ENCODE peak calls at places on chromosomes 5 and 9, in four cellular contexts. L is ovary, Q is brain microvascular endothelial cell, S is OCI-LY7. X is an unnamed sample.

GRCh38 chr5:113693205-113693553 is 179.7 kb downstream of the YTHDC2 start:
- DNase-seq in S (no peak), L (no peak), Q (no peak), X (no peak)

GRCh38 chr5:31412324-31412723 is 119.6 kb downstream of the DROSHA start:
- DNase-seq in L (no peak), Q (no peak), S (no peak), X (no peak)

GRCh38 chr9:112546149-112547012 is 59.8 kb downstream of the KIAA1958 start:
- DNase-seq in Q (no peak), L (no peak), S (no peak), X (no peak)

GRCh38 chr5:61397238-61397637 is 65.2 kb downstream of the ZSWIM6 start:
- DNase-seq in L (no peak), S (no peak), Q (peak), X (no peak)

GRCh38 chr5:154756871-154757646 is 1.9 kb downstream of the LARP1 start:
- DNase-seq in Q (no peak), S (peak), L (peak), X (no peak)

GRCh38 chr9:115891929-115892328 is 261.7 kb upstream of the PAPPA start:
- DNase-seq in L (no peak), Q (peak), S (no peak), X (no peak)

GRCh38 chr9:121814594-121814993 is 163.2 kb downstream of the DAB2IP start:
- DNase-seq in Q (no peak), L (no peak), S (no peak), X (no peak)

GRCh38 chr5:64914396-64914795 is 145.7 kb downstream of the CWC27 start:
- DNase-seq in L (no peak), S (no peak), Q (no peak), X (no peak)

GRCh38 chr5:4182144-4182543 is 586.5 kb downstream of the IRX1 start:
- DNase-seq in L (no peak), Q (no peak), S (no peak), X (no peak)

GRCh38 chr5:150640311-150641005 is at the start of gene SYNPO:
- DNase-seq in L (peak), S (no peak), Q (peak), X (no peak)

GRCh38 chr5:94849821-94850736 is 231.6 kb downstream of the SLF1 start:
- DNase-seq in L (no peak), S (peak), Q (peak), X (peak)

GRCh38 chr5:2251751-2252150 is 369.0 kb upstream of the IRX4 start:
- DNase-seq in Q (no peak), S (no peak), L (no peak), X (no peak)

GRCh38 chr5:130720355-130720754 is 444.7 kb downstream of the HINT1 start:
- DNase-seq in L (no peak), Q (peak), S (peak), X (no peak)

GRCh38 chr5:100517301-100517974 is 17.7 kb upstream of the FAM174A start:
- DNase-seq in S (peak), L (no peak), Q (no peak), X (no peak)

GRCh38 chr9:21316860-21317259 is 11.7 kb upstream of the IFNA5 start:
- DNase-seq in S (no peak), Q (no peak), L (no peak), X (no peak)

GRCh38 chr5:178338126-178338749 is 105.6 kb upstream of the PHYKPL start:
- DNase-seq in L (peak), Q (no peak), S (no peak), X (no peak)

GRCh38 chr5:83721878-83722779 is 1.5 kb upstream of the HAPLN1 start:
- DNase-seq in L (peak), S (no peak), Q (peak), X (no peak)

GRCh38 chr5:128613111-128613510 is 75.1 kb upstream of the FBN2 start:
- DNase-seq in Q (no peak), S (no peak), L (no peak), X (no peak)

GRCh38 chr5:115461093-115461492 is 83.5 kb downstream of the FEM1C start:
- DNase-seq in L (no peak), Q (no peak), S (no peak), X (no peak)

GRCh38 chr9:18061856-18062255 is 412.1 kb upstream of the ADAMTSL1 start:
- DNase-seq in L (no peak), Q (no peak), S (no peak), X (no peak)

GRCh38 chr5:132489051-132489770 is 1.4 kb downstream of the IRF1 start:
- DNase-seq in Q (no peak), S (peak), L (peak), X (no peak)

GRCh38 chr9:123669355-123669754 is 260.6 kb downstream of the DENND1A start:
- DNase-seq in L (no peak), Q (no peak), S (no peak), X (no peak)

GRCh38 chr9:3912817-3913216 is 387.0 kb upstream of the RFX3 start:
- DNase-seq in Q (peak), L (no peak), S (no peak), X (no peak)

GRCh38 chr5:39892708-39893107 is 467.9 kb upstream of the DAB2 start:
- DNase-seq in S (no peak), Q (peak), L (no peak), X (no peak)

GRCh38 chr5:26749829-26750228 is 288.6 kb downstream of the CDH9 start:
- DNase-seq in Q (no peak), L (no peak), S (no peak), X (no peak)

GRCh38 chr9:14865206-14865605 is 45.0 kb downstream of the FREM1 start:
- DNase-seq in L (no peak), Q (no peak), S (no peak), X (no peak)

GRCh38 chr5:39253211-39253610 is 33.8 kb upstream of the FYB1 start:
- DNase-seq in Q (no peak), S (no peak), L (no peak), X (no peak)

GRCh38 chr9:100472268-100472667 is 681 bp upstream of the TMEFF1 start:
- DNase-seq in S (peak), L (no peak), Q (no peak), X (no peak)
- H3K4me3 ChIP-seq in S (peak), L (no peak), Q (peak), X (peak)

DNA sequence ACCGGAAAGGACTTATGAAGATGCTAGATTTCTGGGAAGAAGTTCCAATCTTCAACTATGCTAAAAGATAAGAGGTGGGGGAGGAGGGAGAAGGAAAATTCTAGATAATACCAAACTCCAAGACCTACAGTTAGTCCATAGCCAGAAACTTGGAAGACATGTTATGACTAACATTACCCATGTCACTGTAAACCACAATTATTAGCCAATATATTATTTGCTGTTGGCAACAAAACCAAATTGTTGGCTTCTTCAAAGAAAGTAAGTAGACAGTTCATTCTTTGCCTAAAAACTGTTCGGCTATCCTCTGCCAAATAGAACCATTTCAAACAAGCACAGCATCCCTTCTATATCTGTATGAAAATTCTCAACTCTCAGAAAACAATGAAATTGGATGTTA is 25.1 kb downstream of the PRLR start:
- DNase-seq in Q (no peak), L (no peak), S (no peak), X (no peak)
- TF ChIP-seq CTCF in Q (no peak), L (no peak), S (no peak), X (no peak)

GRCh38 chr5:44046581-44047327 is 342.5 kb downstream of the FGF10 start:
- DNase-seq in L (no peak), S (no peak), Q (no peak), X (no peak)

GRCh38 chr5:44048268-44048984 is 340.8 kb downstream of the FGF10 start:
- DNase-seq in L (no peak), Q (no peak), S (no peak), X (no peak)

DNA sequence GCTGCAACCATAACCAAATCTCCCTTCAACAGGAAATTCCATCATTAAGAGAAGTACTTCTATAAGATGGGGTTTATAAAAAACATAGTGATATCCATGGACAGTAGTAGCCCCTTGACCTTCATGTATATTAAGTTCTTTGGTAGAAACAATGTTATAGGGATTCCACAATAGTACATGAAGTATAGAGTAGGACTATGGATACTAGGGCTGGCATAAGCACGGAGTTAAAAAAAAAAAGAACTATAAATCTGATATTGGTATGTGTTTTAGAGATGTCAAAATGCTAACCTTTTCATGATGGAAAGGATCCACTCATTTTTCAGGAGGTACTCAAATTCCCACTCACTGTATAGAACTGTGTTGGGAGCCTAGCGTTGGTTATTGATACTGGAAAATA is 337.6 kb downstream of the FGF10 start:
- DNase-seq in L (no peak), S (no peak), Q (no peak), X (no peak)
- H3K4me3 ChIP-seq in L (no peak), S (no peak), Q (no peak), X (no peak)

GRCh38 chr5:73726606-73727231 is 100.7 kb downstream of the ARHGEF28 start:
- DNase-seq in S (no peak), L (no peak), Q (no peak), X (no peak)
- TF ChIP-seq CTCF in S (no peak), L (no peak), Q (no peak), X (no peak)

GRCh38 chr5:55222819-55223124 is 4.3 kb downstream of the MCIDAS start:
- DNase-seq in S (no peak), L (no peak), Q (no peak), X (no peak)

GRCh38 chr5:55222061-55222818 is 4.9 kb downstream of the MCIDAS start:
- DNase-seq in L (no peak), S (no peak), Q (no peak), X (no peak)

GRCh38 chr5:55225346-55225745 is 1.8 kb downstream of the MCIDAS start:
- DNase-seq in L (no peak), Q (no peak), S (no peak), X (no peak)

GRCh38 chr5:55223219-55223987 is 3.7 kb downstream of the MCIDAS start:
- DNase-seq in S (no peak), Q (no peak), L (no peak), X (no peak)

DNA sequence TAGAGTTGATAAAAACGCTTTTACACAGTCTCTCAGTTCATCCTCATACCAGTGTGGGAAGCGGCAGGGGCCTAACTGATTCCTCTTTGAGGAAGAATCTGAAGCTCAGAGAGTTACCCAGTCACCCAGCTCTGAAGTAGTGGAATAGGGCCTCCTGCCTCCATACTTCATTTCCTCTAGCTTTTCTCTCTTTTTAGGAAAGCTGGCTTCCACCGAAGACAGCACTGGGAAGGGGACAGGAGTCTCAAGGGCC is 3.2 kb downstream of the MCIDAS start:
- DNase-seq in Q (no peak), S (no peak), L (no peak), X (no peak)
- H3K4me3 ChIP-seq in Q (no peak), S (no peak), L (no peak), X (no peak)